ENCODE peak calls at places on chromosome 22, in four cellular contexts. G is T-helper 22 cell, J is AG10803, K is tibial artery. E is an unnamed sample.

GRCh38 chr22:47128216-47129215 is 366.1 kb downstream of the TBC1D22A start:
- DNase-seq in G (no peak), J (no peak), K (no peak), E (no peak)

GRCh38 chr22:25068701-25069100 is 116.2 kb downstream of the KIAA1671 start:
- DNase-seq in G (no peak), J (no peak), K (no peak), E (no peak)

GRCh38 chr22:38761202-38762162 is 5.7 kb upstream of the SUN2 start:
- DNase-seq in G (no peak), J (no peak), K (no peak), E (no peak)

GRCh38 chr22:45503071-45503815 is 560 bp downstream of the FBLN1 start:
- DNase-seq in G (no peak), J (no peak), K (no peak), E (no peak)

GRCh38 chr22:28933321-28933720 is 49.9 kb downstream of the ZNRF3 start:
- DNase-seq in G (no peak), J (no peak), K (no peak), E (no peak)

GRCh38 chr22:37167176-37167980 is 17.7 kb upstream of the IL2RB start:
- DNase-seq in G (no peak), J (no peak), K (no peak), E (no peak)

GRCh38 chr22:48753381-48753730 is 1074.3 kb downstream of the BRD1 start:
- DNase-seq in G (no peak), J (no peak), K (no peak), E (no peak)

GRCh38 chr22:50104149-50104548 is 14.3 kb downstream of the MOV10L1 start:
- DNase-seq in G (no peak), J (no peak), K (no peak), E (no peak)

GRCh38 chr22:38269466-38269865 is 3.3 kb downstream of the TMEM184B start:
- DNase-seq in G (no peak), J (no peak), K (no peak), E (no peak)

GRCh38 chr22:17214416-17215043 is 4.7 kb downstream of the ADA2 start:
- DNase-seq in G (no peak), J (no peak), K (no peak), E (no peak)

GRCh38 chr22:21587803-21588611 is 20.5 kb downstream of the UBE2L3 start:
- DNase-seq in G (no peak), J (peak), K (no peak), E (peak)

GRCh38 chr22:21832291-21833290 is 34.9 kb downstream of the MAPK1 start:
- DNase-seq in G (no peak), J (peak), K (no peak), E (no peak)

GRCh38 chr22:47119181-47119580 is 356.7 kb downstream of the TBC1D22A start:
- DNase-seq in G (no peak), J (peak), K (no peak), E (no peak)

GRCh38 chr22:46614070-46614931 is 5.9 kb upstream of the GRAMD4 start:
- DNase-seq in G (peak), J (no peak), K (no peak), E (no peak)

GRCh38 chr22:39234867-39235687 is 9.7 kb downstream of the PDGFB start:
- DNase-seq in G (no peak), J (no peak), K (no peak), E (no peak)

GRCh38 chr22:19820880-19821522 is 33.7 kb downstream of the GNB1L start:
- DNase-seq in G (no peak), J (no peak), K (no peak), E (no peak)

GRCh38 chr22:46569055-46569847 is 31.8 kb upstream of the CELSR1 start:
- DNase-seq in G (no peak), J (no peak), K (no peak), E (no peak)

GRCh38 chr22:19723990-19724827 is 870 bp downstream of the GP1BB start:
- DNase-seq in G (no peak), J (no peak), K (no peak), E (no peak)

GRCh38 chr22:22927196-22927887 is 39.7 kb downstream of the IGLL5 start:
- DNase-seq in G (no peak), J (no peak), K (no peak), E (no peak)

GRCh38 chr22:48536691-48537591 is 1290.7 kb downstream of the BRD1 start:
- DNase-seq in G (no peak), J (peak), K (no peak), E (peak)

GRCh38 chr22:33105501-33105911 is 47.3 kb upstream of the SYN3 start:
- DNase-seq in G (no peak), J (peak), K (no peak), E (no peak)

GRCh38 chr22:29449296-29449863 is 11.0 kb downstream of the RFPL1 start:
- DNase-seq in G (no peak), J (no peak), K (no peak), E (no peak)

GRCh38 chr22:28229566-28230483 is 310.8 kb upstream of the PITPNB start:
- DNase-seq in G (no peak), J (peak), K (no peak), E (no peak)

GRCh38 chr22:39941661-39942060 is 18.5 kb upstream of the TMA7B start:
- DNase-seq in G (no peak), J (no peak), K (no peak), E (no peak)

GRCh38 chr22:20636945-20637344 is 129.5 kb downstream of the MED15 start:
- DNase-seq in G (no peak), J (no peak), K (no peak), E (no peak)